ENCODE peak calls at places on chromosomes 2 and 18, in ten cellular contexts. F, N, X, P, Z, T, M, U, J and G are unnamed samples.

GRCh38 chr2:150866431-150866830 is 379.0 kb upstream of the RND3 start:
- DNase-seq in M (no peak), X (peak), P (peak), U (peak), T (no peak), N (no peak), J (no peak), F (no peak), Z (no peak), G (no peak)

GRCh38 chr18:10453261-10453884 is 1.1 kb upstream of the APCDD1 start:
- DNase-seq in U (peak), Z (no peak), T (no peak), N (no peak), F (no peak), P (no peak), M (no peak), X (no peak), J (no peak), G (peak)

GRCh38 chr2:119741001-119741400 is 18.7 kb upstream of the PTPN4 start:
- DNase-seq in M (no peak), J (no peak), F (no peak), P (no peak), Z (no peak), U (no peak), X (no peak), N (no peak), T (no peak), G (no peak)

GRCh38 chr2:53448591-53448990 is 319.0 kb upstream of the CHAC2 start:
- DNase-seq in M (no peak), T (no peak), U (peak), P (peak), J (no peak), X (no peak), Z (no peak), F (no peak), N (no peak), G (no peak)

GRCh38 chr2:121420486-121420885 is 110.2 kb upstream of the RNU4ATAC start:
- DNase-seq in F (no peak), U (no peak), J (no peak), Z (no peak), P (no peak), N (no peak), M (no peak), X (no peak), T (no peak), G (no peak)

GRCh38 chr2:55718165-55719008 is 24.7 kb upstream of the PNPT1 start:
- DNase-seq in U (peak), F (no peak), Z (no peak), M (no peak), N (peak), T (no peak), X (peak), P (peak), J (peak), G (peak)

GRCh38 chr18:13465476-13465875 is 246.9 kb downstream of the LDLRAD4 start:
- DNase-seq in U (no peak), M (no peak), Z (no peak), J (no peak), X (no peak), T (no peak), F (peak), P (no peak), N (no peak), G (no peak)

GRCh38 chr2:190986221-190986953 is 27.6 kb downstream of the STAT1 start:
- DNase-seq in J (no peak), U (no peak), Z (no peak), T (no peak), F (no peak), P (no peak), X (no peak), M (no peak), N (no peak), G (no peak)

GRCh38 chr2:106147665-106148064 is 46.4 kb downstream of the UXS1 start:
- DNase-seq in U (no peak), N (no peak), T (no peak), F (no peak), X (no peak), J (no peak), M (no peak), Z (no peak), P (peak), G (no peak)

GRCh38 chr2:68031546-68032160 is 31.2 kb downstream of the C1D start:
- DNase-seq in N (no peak), P (peak), U (peak), M (no peak), J (peak), Z (no peak), T (no peak), F (no peak), X (peak), G (no peak)
- TF ChIP-seq CTCF in N (peak), P (peak), U (peak), M (peak), J (peak), Z (peak), T (no peak), F (no peak), X (peak), G (peak)

DNA sequence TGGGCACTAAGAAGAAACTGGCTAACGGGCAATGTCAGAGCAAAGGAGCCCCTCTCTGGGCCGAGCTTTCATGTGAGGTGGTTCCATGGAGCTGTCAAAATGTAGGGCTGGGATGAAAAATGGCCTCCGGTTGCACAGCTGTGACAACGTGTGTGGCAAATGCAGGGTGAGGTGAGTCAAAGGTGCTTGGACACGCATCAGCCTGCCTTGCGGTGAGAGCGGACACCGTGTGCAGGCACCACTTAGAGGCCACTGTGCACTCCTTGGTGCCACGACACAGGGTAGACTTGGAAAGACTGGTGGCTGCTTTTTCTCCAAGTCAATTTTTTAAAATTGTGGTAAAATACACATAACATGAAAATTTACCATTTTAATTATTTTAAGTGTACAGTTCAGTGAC is 195.4 kb downstream of the ZBTB7C start:
- DNase-seq in F (peak), P (no peak), J (no peak), X (no peak), N (no peak), M (no peak), T (no peak), U (no peak), Z (no peak), G (no peak)
- TF ChIP-seq CTCF in F (no peak), P (no peak), J (no peak), X (no peak), N (no peak), M (no peak), T (no peak), U (no peak), Z (no peak), G (no peak)

GRCh38 chr2:226733189-226733858 is 66.3 kb downstream of the IRS1 start:
- DNase-seq in M (no peak), X (no peak), F (no peak), N (no peak), P (no peak), U (peak), Z (no peak), J (peak), T (no peak), G (no peak)

GRCh38 chr2:226728996-226729395 is 70.6 kb downstream of the IRS1 start:
- DNase-seq in U (no peak), Z (no peak), F (no peak), J (no peak), N (no peak), T (no peak), M (no peak), P (peak), X (no peak), G (no peak)

GRCh38 chr2:226727251-226727650 is 72.4 kb downstream of the IRS1 start:
- DNase-seq in N (no peak), U (no peak), P (no peak), J (no peak), T (no peak), X (no peak), M (no peak), Z (no peak), F (no peak), G (no peak)

GRCh38 chr2:226732478-226733188 is 67.0 kb downstream of the IRS1 start:
- DNase-seq in P (no peak), N (no peak), F (no peak), Z (no peak), J (no peak), T (no peak), M (no peak), U (no peak), X (no peak), G (no peak)

DNA sequence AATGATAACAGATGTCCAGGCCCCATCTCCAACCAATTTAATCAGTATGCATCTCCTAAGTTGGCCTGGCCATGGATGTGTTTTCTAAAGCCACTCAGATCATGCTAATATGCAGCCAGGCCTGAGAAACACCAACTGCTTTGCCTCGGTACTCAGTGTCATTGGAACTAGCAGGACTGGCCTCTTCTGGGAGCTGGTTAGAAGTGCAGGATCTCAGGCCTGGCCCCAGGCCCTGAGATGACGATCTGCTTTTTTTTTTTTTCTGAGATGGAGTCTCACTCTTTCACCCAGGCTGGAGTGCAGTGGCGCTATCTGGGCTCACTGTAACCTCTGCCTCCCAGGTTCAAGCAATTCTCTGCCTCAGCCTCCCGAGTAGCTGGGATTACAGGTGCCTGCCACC is 69.1 kb downstream of the IRS1 start:
- DNase-seq in Z (no peak), P (no peak), N (no peak), X (peak), J (peak), F (no peak), M (no peak), U (peak), T (no peak), G (no peak)
- TF ChIP-seq CTCF in Z (no peak), P (peak), N (no peak), X (peak), J (no peak), F (no peak), M (peak), U (no peak), T (no peak), G (no peak)

DNA sequence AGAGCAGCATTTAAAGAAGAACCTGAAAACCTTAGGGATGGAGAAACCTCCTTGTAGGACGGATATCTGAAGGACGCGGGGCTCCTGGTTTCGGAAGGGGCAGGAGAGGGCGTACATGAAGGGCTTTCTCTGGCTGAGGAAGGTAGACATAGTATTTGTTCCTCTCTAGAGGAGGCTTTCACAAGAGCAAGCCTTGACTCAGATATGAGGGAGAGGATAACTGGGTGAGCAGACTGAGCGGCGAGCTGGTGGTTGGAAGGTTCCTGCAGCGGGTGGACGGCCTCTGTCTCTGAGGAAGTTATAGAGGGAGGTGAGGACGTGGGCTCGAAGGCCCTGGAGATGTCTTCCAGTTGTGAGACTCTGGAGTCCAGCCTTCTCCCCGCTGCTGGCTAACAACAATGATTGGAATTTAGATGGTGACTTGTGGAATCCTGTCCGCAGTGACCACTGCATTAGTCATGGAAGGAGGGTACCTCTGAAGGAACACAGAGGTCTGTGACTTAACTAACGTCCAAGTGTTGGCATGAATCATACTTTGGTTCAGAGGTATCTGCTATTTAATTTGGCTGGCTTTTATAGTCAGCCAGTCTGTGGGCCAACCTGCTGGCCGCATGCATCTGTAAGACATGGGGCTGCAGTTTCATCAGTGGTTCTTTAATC is 80.9 kb downstream of the ASAP2 start:
- DNase-seq in T (no peak), M (no peak), F (no peak), J (peak), U (peak), N (no peak), Z (no peak), X (peak), P (peak), G (no peak)
- TF ChIP-seq CTCF in T (no peak), M (no peak), F (no peak), J (peak), U (no peak), N (no peak), Z (no peak), X (no peak), P (no peak), G (no peak)

GRCh38 chr2:88216641-88217040 is 46.5 kb downstream of the THNSL2 start:
- DNase-seq in M (no peak), T (no peak), X (no peak), U (no peak), N (no peak), J (no peak), Z (no peak), P (no peak), F (no peak), G (no peak)

GRCh38 chr2:88218971-88219370 is 48.8 kb downstream of the THNSL2 start:
- DNase-seq in M (no peak), J (no peak), T (no peak), F (no peak), Z (no peak), X (no peak), P (no peak), N (no peak), U (no peak), G (no peak)

GRCh38 chr2:88221365-88221942 is 51.3 kb downstream of the THNSL2 start:
- DNase-seq in P (no peak), N (no peak), J (no peak), U (no peak), M (no peak), T (no peak), X (no peak), F (no peak), Z (no peak), G (no peak)

GRCh38 chr2:88220733-88221132 is 50.6 kb downstream of the THNSL2 start:
- DNase-seq in J (no peak), Z (no peak), X (no peak), F (no peak), U (no peak), M (no peak), N (no peak), P (no peak), T (no peak), G (no peak)
- TF ChIP-seq CTCF in J (no peak), Z (no peak), X (no peak), F (no peak), U (no peak), M (no peak), N (no peak), P (no peak), T (no peak), G (no peak)

GRCh38 chr18:62957885-62958472 is 242.6 kb downstream of the PHLPP1 start:
- DNase-seq in Z (peak), X (peak), P (peak), N (no peak), J (peak), T (no peak), F (no peak), U (peak), M (no peak), G (peak)
- TF ChIP-seq CTCF in Z (peak), X (peak), P (peak), N (no peak), J (peak), T (no peak), F (no peak), U (peak), M (peak), G (peak)

GRCh38 chr2:36544638-36545338 is 53.2 kb downstream of the FEZ2 start:
- DNase-seq in T (no peak), F (no peak), M (no peak), Z (no peak), J (peak), N (no peak), U (no peak), P (no peak), X (no peak), G (no peak)
- TF ChIP-seq CTCF in T (no peak), F (no peak), M (no peak), Z (no peak), J (peak), N (no peak), U (peak), P (peak), X (peak), G (peak)